ENCODE peak calls at places on chromosome 3, in eight cellular contexts. U is HCT116, R is adrenal gland, O is tibial nerve, P is suprapubic skin, T is lower leg skin, J is GM12891, I is stomach. B is an unnamed sample.

GRCh38 chr3:195803309-195803908 is 8.3 kb downstream of the MUC4 start:
- DNase-seq in O (no peak), R (no peak), U (no peak), T (no peak), J (no peak), P (peak), I (no peak), B (no peak)

GRCh38 chr3:144818973-144819372 is 847.4 kb downstream of the DIPK2A start:
- DNase-seq in T (no peak), R (no peak), J (no peak), P (no peak), I (no peak), O (no peak), U (no peak), B (no peak)

GRCh38 chr3:171184372-171184771 is 157.9 kb upstream of the SLC2A2 start:
- DNase-seq in I (no peak), J (no peak), U (no peak), T (no peak), O (no peak), P (no peak), R (no peak), B (no peak)

GRCh38 chr3:141114179-141114745 is 63.1 kb downstream of the SPSB4 start:
- DNase-seq in R (no peak), P (peak), U (no peak), I (no peak), J (no peak), T (no peak), O (no peak), B (no peak)

GRCh38 chr3:9765865-9766264 is 3.9 kb downstream of the CAMK1 start:
- DNase-seq in I (no peak), O (no peak), P (no peak), U (no peak), R (no peak), J (no peak), T (no peak), B (no peak)

GRCh38 chr3:127700406-127700805 is 27.7 kb downstream of the ABTB1 start:
- DNase-seq in I (no peak), U (no peak), O (no peak), J (no peak), P (no peak), T (no peak), R (no peak), B (no peak)

GRCh38 chr3:65831733-65832425 is 206.8 kb downstream of the MAGI1 start:
- DNase-seq in P (no peak), O (no peak), U (no peak), J (no peak), I (no peak), R (no peak), T (no peak), B (no peak)

GRCh38 chr3:195692781-195693427 is 27.9 kb upstream of the MUC20 start:
- DNase-seq in P (peak), U (no peak), R (no peak), J (no peak), O (no peak), I (no peak), T (no peak), B (no peak)

GRCh38 chr3:186452517-186452916 is 90.5 kb upstream of the DGKG start:
- DNase-seq in U (peak), O (no peak), T (no peak), J (no peak), P (no peak), I (peak), R (peak), B (no peak)

GRCh38 chr3:127699098-127699945 is 26.6 kb downstream of the ABTB1 start:
- DNase-seq in O (no peak), J (no peak), R (peak), U (no peak), T (no peak), P (no peak), I (no peak), B (no peak)

GRCh38 chr3:57130426-57131209 is 34.5 kb downstream of the IL17RD start:
- DNase-seq in I (no peak), J (no peak), U (no peak), P (no peak), O (peak), T (no peak), R (no peak), B (no peak)

GRCh38 chr3:70308760-70309159 is 3.7 kb downstream of the MDFIC2 start:
- DNase-seq in U (no peak), R (no peak), J (no peak), I (no peak), P (no peak), O (no peak), T (no peak), B (no peak)

GRCh38 chr3:61505197-61505596 is 56.2 kb upstream of the PTPRG start:
- DNase-seq in T (no peak), J (no peak), P (no peak), R (no peak), U (no peak), I (no peak), O (no peak), B (no peak)

GRCh38 chr3:20007960-20008359 is 4.1 kb downstream of the PP2D1 start:
- DNase-seq in P (no peak), T (no peak), U (no peak), R (no peak), O (no peak), J (no peak), I (no peak), B (peak)

GRCh38 chr3:18019178-18019530 is 276.7 kb upstream of the TBC1D5 start:
- DNase-seq in T (no peak), U (no peak), I (no peak), J (no peak), P (no peak), O (no peak), R (no peak), B (no peak)

GRCh38 chr3:20185364-20185732 is 658 bp downstream of the SGO1 start:
- DNase-seq in R (peak), I (no peak), J (no peak), T (no peak), O (no peak), U (no peak), P (no peak), B (no peak)

GRCh38 chr3:104628185-104628789 is 738.4 kb upstream of the ALCAM start:
- DNase-seq in U (peak), P (no peak), J (peak), O (no peak), T (no peak), R (peak), I (no peak), B (no peak)

GRCh38 chr3:133211449-133211848 is 173.3 kb downstream of the TMEM108 start:
- DNase-seq in P (no peak), I (no peak), T (no peak), O (no peak), R (no peak), J (no peak), U (no peak), B (no peak)

DNA sequence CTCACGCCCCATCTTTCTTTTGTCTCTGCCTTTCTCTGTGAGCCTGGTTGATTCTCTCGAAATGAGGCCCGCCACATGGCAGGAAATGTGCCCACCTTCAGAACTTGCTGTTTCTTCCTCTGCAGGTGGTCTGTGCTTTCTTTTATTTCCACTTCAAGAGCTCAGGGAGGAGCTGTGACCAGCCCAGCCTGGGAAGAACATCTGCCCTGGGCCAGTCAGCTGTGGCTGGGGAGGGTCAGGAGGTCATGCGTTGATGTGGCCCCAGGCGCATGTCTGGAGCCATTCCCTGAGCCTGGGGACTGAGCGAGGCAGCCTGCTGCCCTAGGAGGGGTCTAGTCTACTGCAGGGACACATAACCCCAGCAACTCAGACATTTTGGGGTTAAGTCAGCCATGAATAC is 8.0 kb downstream of the FBLN2 start:
- DNase-seq in R (no peak), O (no peak), U (no peak), J (no peak), I (no peak), T (no peak), P (no peak), B (no peak)
- TF ChIP-seq POLR2A in R (no peak), O (no peak), U (no peak), J (no peak), I (no peak), T (no peak), P (no peak), B (no peak)

DNA sequence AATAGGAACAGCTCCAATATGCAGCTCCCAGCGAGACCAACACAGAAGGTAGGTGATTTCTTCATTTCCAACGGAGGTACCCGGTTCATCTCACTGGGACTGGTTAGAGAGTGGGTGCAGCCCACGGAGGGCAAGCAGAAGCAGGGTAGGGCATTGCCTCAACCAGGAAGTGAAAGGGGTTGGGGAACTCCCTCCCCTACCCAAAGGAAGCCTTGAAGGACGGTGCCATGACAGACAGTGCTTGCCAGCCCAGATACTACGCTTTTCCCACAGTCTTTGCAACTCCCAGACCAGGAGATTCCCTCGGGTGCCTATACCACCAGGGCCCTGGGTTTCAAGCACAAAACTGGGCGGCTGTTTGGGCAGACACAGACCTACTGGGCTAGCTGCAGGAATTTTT is 576.9 kb upstream of the NECTIN3 start:
- DNase-seq in T (no peak), P (no peak), I (no peak), O (no peak), U (no peak), R (no peak), J (no peak), B (no peak)
- TF ChIP-seq POLR2A in T (no peak), P (no peak), I (no peak), O (no peak), U (no peak), R (no peak), J (no peak), B (no peak)

DNA sequence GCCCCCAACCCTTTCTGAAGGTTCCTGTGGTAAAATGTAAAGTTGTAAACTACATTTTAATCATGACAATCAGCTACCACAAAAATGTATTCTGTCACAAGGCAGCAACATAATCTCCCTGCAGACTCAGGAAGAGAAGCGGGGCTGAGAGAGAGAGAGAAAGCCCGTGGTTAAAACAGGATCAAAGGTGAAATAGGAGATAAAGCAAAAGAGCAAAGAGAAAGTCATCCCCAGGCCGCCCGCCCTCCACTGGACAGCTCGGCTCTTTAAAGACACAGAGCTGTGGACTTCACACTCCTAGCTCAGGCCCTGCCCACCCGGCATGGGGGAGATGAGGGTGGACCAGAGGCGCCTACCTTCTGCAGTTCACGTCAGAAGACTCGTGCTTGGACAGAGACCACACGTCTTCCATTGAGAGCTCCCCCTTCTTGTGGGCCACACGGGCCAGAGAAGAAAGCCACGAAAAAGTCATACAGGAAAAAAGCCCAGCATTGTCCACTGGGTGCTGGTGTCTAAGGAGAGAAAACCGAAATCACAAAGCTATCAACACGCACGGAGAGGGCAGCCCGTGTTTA is 29.4 kb downstream of the ABCC5 start:
- DNase-seq in O (no peak), J (no peak), R (no peak), U (no peak), T (no peak), P (no peak), I (no peak), B (no peak)
- TF ChIP-seq POLR2A in O (no peak), J (no peak), R (no peak), U (no peak), T (no peak), P (no peak), I (no peak), B (no peak)

GRCh38 chr3:21515417-21515816 is 235.6 kb downstream of the ZNF385D start:
- DNase-seq in T (no peak), I (no peak), U (no peak), O (no peak), P (no peak), R (no peak), J (no peak), B (no peak)
- TF ChIP-seq POLR2A in T (no peak), I (no peak), U (no peak), O (no peak), P (no peak), R (no peak), J (no peak), B (no peak)

GRCh38 chr3:150733936-150734794 is 28.8 kb downstream of the SIAH2 start:
- DNase-seq in R (peak), I (no peak), O (no peak), U (no peak), P (no peak), J (no peak), T (no peak), B (peak)

GRCh38 chr3:150725548-150725947 is 21.8 kb upstream of the ERICH6 start:
- DNase-seq in T (no peak), P (no peak), J (no peak), U (no peak), R (no peak), I (peak), O (no peak), B (no peak)

GRCh38 chr3:150733373-150733935 is 29.5 kb downstream of the SIAH2 start:
- DNase-seq in O (no peak), P (no peak), J (no peak), I (no peak), T (no peak), R (peak), U (no peak), B (no peak)

GRCh38 chr3:150727653-150728502 is 24.2 kb upstream of the ERICH6 start:
- DNase-seq in U (no peak), P (no peak), I (no peak), T (peak), R (peak), J (no peak), O (no peak), B (peak)

GRCh38 chr3:150729682-150730360 is 26.1 kb upstream of the ERICH6 start:
- DNase-seq in R (no peak), U (no peak), J (no peak), O (no peak), P (no peak), I (no peak), T (no peak), B (no peak)
- TF ChIP-seq POLR2A in R (no peak), U (no peak), J (no peak), O (no peak), P (no peak), I (no peak), T (no peak), B (no peak)

DNA sequence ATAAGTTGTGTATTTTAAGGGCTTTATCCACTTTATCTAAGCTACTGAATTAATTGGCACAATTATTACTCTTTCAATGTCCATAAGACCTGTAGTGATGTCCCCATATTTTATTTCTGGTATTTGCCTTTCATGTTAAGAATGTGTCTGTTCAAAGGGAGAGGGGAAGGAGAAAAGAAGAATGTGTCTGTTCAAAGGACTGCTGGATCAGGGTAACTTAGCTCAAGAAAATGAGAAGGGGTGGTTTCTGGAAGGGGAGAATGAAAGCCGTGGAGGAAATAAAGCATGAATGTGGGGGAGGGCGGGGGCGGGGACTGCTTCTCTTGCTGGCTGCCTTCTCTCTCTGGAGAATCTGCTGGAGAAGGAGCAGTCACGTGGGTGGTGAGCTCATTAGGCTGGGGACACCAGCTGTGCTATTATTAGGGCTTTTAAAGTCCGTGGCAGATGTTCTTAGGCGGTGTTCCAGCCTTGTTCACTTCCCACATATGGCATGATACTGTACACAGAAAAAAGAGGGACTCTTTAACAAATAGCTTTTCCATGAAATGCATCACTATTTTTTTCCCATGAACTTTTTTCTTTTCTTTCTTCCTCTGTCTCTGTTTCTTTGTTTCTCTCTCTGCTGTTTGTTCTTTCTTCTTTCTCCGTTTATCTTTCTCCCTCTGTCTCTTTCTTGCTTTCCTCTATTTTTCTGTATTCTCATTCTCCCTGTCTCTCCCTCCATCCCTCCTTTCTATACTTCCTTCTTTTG is 63.7 kb upstream of the ULK4 start:
- DNase-seq in O (peak), J (no peak), R (peak), I (peak), U (peak), P (peak), T (peak), B (peak)
- TF ChIP-seq POLR2A in O (peak), J (no peak), R (no peak), I (no peak), U (no peak), P (no peak), T (no peak), B (no peak)

GRCh38 chr3:16060945-16061344 is 113.5 kb upstream of the GALNT15 start:
- DNase-seq in U (no peak), J (no peak), T (peak), I (no peak), O (peak), P (no peak), R (peak), B (no peak)

GRCh38 chr3:16061491-16061890 is 113.0 kb upstream of the GALNT15 start:
- DNase-seq in U (no peak), I (no peak), O (no peak), P (no peak), J (no peak), T (no peak), R (no peak), B (no peak)

GRCh38 chr3:16059081-16059537 is 115.4 kb upstream of the GALNT15 start:
- DNase-seq in R (no peak), I (no peak), O (no peak), U (no peak), J (no peak), P (no peak), T (no peak), B (no peak)

GRCh38 chr3:16059700-16060357 is 114.7 kb upstream of the GALNT15 start:
- DNase-seq in I (no peak), U (peak), J (no peak), T (no peak), R (no peak), O (no peak), P (no peak), B (no peak)

GRCh38 chr3:16060358-16060852 is 114.1 kb upstream of the GALNT15 start:
- DNase-seq in P (no peak), T (peak), R (peak), O (peak), J (no peak), I (no peak), U (peak), B (peak)
- TF ChIP-seq POLR2A in P (peak), T (no peak), R (no peak), O (no peak), J (no peak), I (no peak), U (no peak), B (no peak)

GRCh38 chr3:135766113-135766512 is 199.4 kb upstream of the PPP2R3A start:
- DNase-seq in T (no peak), R (no peak), O (no peak), I (no peak), J (no peak), U (no peak), P (no peak), B (no peak)

GRCh38 chr3:135758961-135759360 is 206.6 kb upstream of the PPP2R3A start:
- DNase-seq in O (no peak), R (no peak), J (no peak), P (no peak), T (no peak), U (no peak), I (no peak), B (no peak)

GRCh38 chr3:135759651-135760050 is 205.9 kb upstream of the PPP2R3A start:
- DNase-seq in P (no peak), R (no peak), T (no peak), U (no peak), O (no peak), J (no peak), I (no peak), B (no peak)

GRCh38 chr3:135760581-135760980 is 204.9 kb upstream of the PPP2R3A start:
- DNase-seq in O (no peak), J (no peak), R (no peak), P (no peak), I (no peak), U (no peak), T (no peak), B (no peak)

DNA sequence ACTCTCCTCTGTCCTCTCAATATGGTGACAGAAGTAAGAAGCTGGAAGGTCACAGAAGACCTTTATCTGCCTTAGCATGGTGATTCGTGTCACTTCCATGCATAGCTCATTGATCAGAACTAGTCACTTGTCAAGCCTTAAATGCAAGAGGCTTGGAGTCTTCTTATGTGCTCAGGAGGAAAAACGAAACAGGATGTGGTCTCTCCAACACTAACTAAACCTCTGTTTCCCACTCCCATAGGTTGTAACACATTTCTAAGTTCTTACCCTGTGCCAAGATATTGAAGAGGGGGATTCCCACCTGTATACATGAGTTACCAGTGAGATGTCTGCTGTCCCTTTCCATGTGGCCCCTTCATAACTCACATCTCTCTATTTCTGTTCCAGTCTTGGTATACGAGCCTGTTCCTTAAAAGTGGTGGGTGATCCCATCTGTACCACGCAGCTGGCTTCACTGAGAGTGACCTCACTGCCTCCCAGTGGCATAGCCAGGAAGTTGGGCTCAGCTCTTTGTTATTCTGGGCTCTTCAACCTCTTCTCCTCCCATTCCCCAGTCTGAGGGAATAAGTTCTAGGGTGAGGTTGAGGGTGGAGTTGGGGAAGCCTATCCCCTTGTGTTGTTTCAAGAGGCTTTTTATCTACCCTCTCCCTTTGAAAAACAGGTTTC is 203.2 kb upstream of the PPP2R3A start:
- DNase-seq in T (no peak), P (no peak), U (no peak), J (no peak), R (no peak), O (no peak), I (no peak), B (no peak)
- TF ChIP-seq POLR2A in T (no peak), P (no peak), U (no peak), J (no peak), R (no peak), O (no peak), I (no peak), B (no peak)

GRCh38 chr3:6732807-6733206 is 128.1 kb upstream of the GRM7 start:
- DNase-seq in P (no peak), I (no peak), O (no peak), J (no peak), U (no peak), R (no peak), T (no peak), B (no peak)

GRCh38 chr3:6723205-6723604 is 137.7 kb upstream of the GRM7 start:
- DNase-seq in I (no peak), P (no peak), R (no peak), J (no peak), U (no peak), O (no peak), T (no peak), B (no peak)

GRCh38 chr3:6721496-6721895 is 139.4 kb upstream of the GRM7 start:
- DNase-seq in P (no peak), T (no peak), O (no peak), I (no peak), R (no peak), J (no peak), U (no peak), B (no peak)

GRCh38 chr3:6726811-6727210 is 134.1 kb upstream of the GRM7 start:
- DNase-seq in U (no peak), P (no peak), T (no peak), J (no peak), R (no peak), I (no peak), O (no peak), B (no peak)
- TF ChIP-seq POLR2A in U (no peak), P (no peak), T (no peak), J (no peak), R (no peak), I (no peak), O (no peak), B (no peak)

B was measured in upper lobe of left lung.